ENCODE peak calls at places on chromosome 14, in seven cellular contexts. R is stromal cell of bone marrow; N is AG04450; K is amygdala; Q is germinal center; L is NCI-H1092 treated with DMSO at 0.1 percent for 48 hours; T is stimulated activated CD4-positive, alpha-beta T cell treated with anti-CD3 and anti-CD28 coated beads, Interleukin-2, amount 100 ng/mL, for 24 hours. W is an unnamed sample.

GRCh38 chr14:27222671-27223070 is 624.8 kb upstream of the NOVA1 start:
- DNase-seq in R (no peak), Q (no peak), K (no peak), L (no peak), N (no peak), T (no peak), W (no peak)

GRCh38 chr14:64220466-64220865 is 73.7 kb downstream of the ESR2 start:
- DNase-seq in L (no peak), N (no peak), T (no peak), K (no peak), R (no peak), Q (no peak), W (no peak)

GRCh38 chr14:72946491-72946890 is 20.2 kb downstream of the DCAF4 start:
- DNase-seq in R (no peak), K (no peak), N (no peak), L (no peak), T (no peak), Q (no peak), W (no peak)

GRCh38 chr14:103930051-103930604 is 1.9 kb downstream of the TDRD9 start:
- DNase-seq in T (no peak), R (no peak), K (no peak), L (no peak), Q (no peak), N (no peak), W (no peak)

GRCh38 chr14:29832042-29832441 is 95.6 kb downstream of the PRKD1 start:
- DNase-seq in Q (no peak), K (no peak), R (no peak), L (no peak), T (no peak), N (no peak), W (no peak)

GRCh38 chr14:21240417-21240816 is 28.8 kb downstream of the HNRNPC start:
- DNase-seq in L (no peak), R (no peak), K (no peak), T (no peak), N (no peak), Q (no peak), W (no peak)

GRCh38 chr14:68482772-68483395 is 310.0 kb downstream of the ZFP36L1 start:
- DNase-seq in Q (no peak), L (no peak), K (no peak), T (no peak), N (no peak), R (no peak), W (no peak)

GRCh38 chr14:100787659-100788058 is 38.3 kb upstream of the MEG3 start:
- DNase-seq in L (no peak), T (no peak), N (no peak), R (no peak), K (no peak), Q (no peak), W (no peak)

GRCh38 chr14:59305231-59305630 is 116.8 kb downstream of the DAAM1 start:
- DNase-seq in R (no peak), T (no peak), N (no peak), K (no peak), Q (no peak), L (no peak), W (no peak)

GRCh38 chr14:105879867-105880561 is 353.6 kb downstream of the TMEM121 start:
- DNase-seq in T (no peak), Q (no peak), R (no peak), N (no peak), L (no peak), K (no peak), W (no peak)

GRCh38 chr14:28542040-28542439 is 224.5 kb upstream of the FOXG1 start:
- DNase-seq in Q (no peak), R (no peak), K (no peak), L (no peak), N (no peak), T (no peak), W (no peak)